ENCODE peak calls at places on chromosomes 5 and 9, in nine cellular contexts. O, W, B, H, K, L, G, Q and M are unnamed samples. For H3K36me3, the result is how much of the 10 kb centered on the place peaks cover.

GRCh38 chr5:1279443-1280151 is 15.3 kb downstream of the TERT start:
- DNase-seq in Q (no peak), H (no peak), K (no peak), W (no peak), G (no peak), B (peak), L (no peak), O (no peak), M (no peak)

GRCh38 chr5:147753783-147754182 is 28.7 kb downstream of the JAKMIP2 start:
- DNase-seq in O (no peak), L (no peak), K (no peak), Q (no peak), H (no peak), B (no peak), G (no peak), W (no peak), M (no peak)

GRCh38 chr5:16160706-16161105 is 18.9 kb downstream of the MARCHF11 start:
- DNase-seq in L (no peak), K (peak), B (no peak), G (no peak), O (peak), W (no peak), H (peak), Q (peak), M (peak)

GRCh38 chr5:163571755-163572154 is 66.3 kb downstream of the MAT2B start:
- DNase-seq in B (no peak), L (no peak), W (no peak), H (peak), Q (no peak), O (no peak), G (no peak), K (peak), M (no peak)

GRCh38 chr9:94741856-94742255 is 15.4 kb downstream of the AOPEP start:
- DNase-seq in W (no peak), K (no peak), B (no peak), Q (no peak), L (no peak), G (no peak), H (peak), O (no peak), M (no peak)

GRCh38 chr9:76297721-76298239 is 96.4 kb downstream of the RFK start:
- DNase-seq in G (no peak), B (peak), H (no peak), L (peak), K (no peak), Q (peak), W (peak), O (no peak), M (no peak)

GRCh38 chr5:146340260-146341081 is 1.8 kb downstream of the POU4F3 start:
- DNase-seq in G (no peak), W (peak), Q (peak), L (peak), K (peak), B (peak), H (peak), O (peak), M (peak)

GRCh38 chr9:123391233-123391632 is 35.2 kb downstream of the CRB2 start:
- DNase-seq in H (no peak), O (no peak), Q (no peak), G (no peak), W (no peak), L (no peak), B (no peak), K (no peak), M (no peak)

GRCh38 chr5:15594922-15595568 is 95.1 kb downstream of the FBXL7 start:
- DNase-seq in K (no peak), H (no peak), B (no peak), W (no peak), Q (no peak), O (no peak), G (no peak), L (no peak), M (no peak)

GRCh38 chr5:1161832-1162229 is 39.6 kb upstream of the SLC6A19 start:
- DNase-seq in L (no peak), W (no peak), H (peak), B (no peak), K (peak), O (no peak), G (no peak), Q (no peak), M (peak)

GRCh38 chr9:36192196-36192595 is 1.5 kb downstream of the CLTA start:
- DNase-seq in G (no peak), W (no peak), O (no peak), K (no peak), L (no peak), H (no peak), Q (peak), B (no peak), M (no peak)

GRCh38 chr9:73213300-73213699 is 61.6 kb downstream of the ANXA1 start:
- DNase-seq in L (no peak), G (no peak), O (no peak), B (no peak), Q (no peak), W (no peak), H (no peak), K (no peak), M (no peak)

GRCh38 chr5:127425037-127425436 is 92.4 kb upstream of the PRRC1 start:
- DNase-seq in Q (peak), W (no peak), K (no peak), G (no peak), O (no peak), H (no peak), L (no peak), B (no peak), M (peak)

GRCh38 chr5:39114155-39114554 is 40.0 kb upstream of the RICTOR start:
- DNase-seq in H (no peak), W (no peak), O (peak), G (no peak), Q (no peak), L (no peak), K (no peak), B (no peak), M (no peak)

GRCh38 chr5:39115644-39116346 is 41.6 kb upstream of the RICTOR start:
- DNase-seq in K (no peak), W (no peak), O (peak), G (no peak), Q (no peak), L (no peak), H (no peak), B (no peak), M (no peak)

GRCh38 chr5:39117401-39117800 is 43.2 kb upstream of the RICTOR start:
- DNase-seq in O (peak), B (no peak), H (no peak), L (no peak), Q (no peak), G (no peak), W (no peak), K (peak), M (no peak)

GRCh38 chr5:39118638-39119037 is 44.4 kb upstream of the RICTOR start:
- DNase-seq in L (no peak), G (no peak), K (no peak), Q (no peak), O (no peak), W (no peak), H (no peak), B (no peak), M (no peak)

GRCh38 chr5:39116347-39116899 is 42.2 kb upstream of the RICTOR start:
- DNase-seq in K (peak), Q (no peak), H (no peak), O (peak), W (no peak), G (no peak), B (no peak), L (no peak), M (no peak)
- H3K36me3 ChIP-seq in K (under half), Q (under half), H (under half), O (under half), W (under half), G (under half), B (under half), L (under half), M (under half)

GRCh38 chr5:139971202-139971725 is 71.8 kb downstream of the NRG2 start:
- DNase-seq in K (no peak), W (no peak), B (no peak), G (no peak), O (no peak), L (no peak), Q (no peak), H (no peak), M (no peak)
- H3K36me3 ChIP-seq in K (under half), W (under half), B (under half), G (under half), O (under half), L (under half), Q (under half), H (under half), M (under half)

GRCh38 chr9:100286257-100286656 is 66.5 kb downstream of the TEX10 start:
- DNase-seq in K (no peak), L (no peak), Q (no peak), O (no peak), G (no peak), B (no peak), H (no peak), W (no peak), M (no peak)
- H3K36me3 ChIP-seq in K (under half), L (half or more), Q (under half), O (under half), G (under half), B (under half), H (under half), W (half or more), M (under half)

DNA sequence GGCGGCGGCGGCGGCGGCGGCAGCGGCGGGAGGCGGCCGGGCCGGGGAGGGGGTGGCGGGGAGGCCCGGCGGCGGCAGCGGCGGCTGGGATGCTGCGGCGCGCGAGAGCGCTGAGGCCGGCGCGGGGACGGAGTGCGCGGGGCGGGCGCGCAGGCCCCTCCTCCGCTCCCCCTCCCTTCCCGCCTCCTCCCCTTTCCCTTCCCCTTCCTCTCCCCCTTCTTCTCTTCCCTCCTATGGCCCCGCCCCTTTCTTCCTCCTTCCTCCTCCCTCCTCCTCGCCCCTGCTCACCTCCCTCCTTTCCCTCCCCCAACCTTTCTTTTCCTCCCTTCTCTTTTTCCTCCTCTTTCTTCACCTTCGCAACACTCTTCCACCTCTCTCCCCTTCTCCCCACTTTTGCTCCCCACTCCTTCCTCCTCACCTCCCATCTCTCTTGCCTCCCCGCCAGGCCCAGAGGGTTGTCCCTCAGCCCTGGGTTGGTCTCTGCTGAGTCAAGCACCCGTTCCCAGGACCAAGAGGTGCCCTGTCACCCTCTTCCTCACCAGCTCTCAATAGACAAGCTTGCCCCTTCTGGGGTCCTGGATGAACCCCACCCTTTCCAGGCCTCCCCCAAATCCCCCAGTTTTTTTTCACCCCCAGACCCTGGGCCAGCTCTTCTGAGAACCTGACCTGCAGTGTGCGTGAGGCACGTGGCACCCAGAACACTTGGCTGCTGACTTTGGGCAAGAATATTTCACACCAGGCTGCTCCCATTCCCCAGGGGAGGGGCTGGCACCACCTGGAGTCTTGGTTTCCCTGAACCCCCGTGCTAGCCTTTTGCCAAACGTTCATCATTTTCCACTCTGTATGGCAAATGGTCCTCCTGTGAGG is at the start of gene SEMA4D:
- DNase-seq in O (peak), G (no peak), W (peak), B (peak), Q (peak), L (peak), H (no peak), K (peak), M (peak)
- H3K36me3 ChIP-seq in O (under half), G (under half), W (under half), B (under half), Q (under half), L (under half), H (under half), K (under half), M (under half)

GRCh38 chr5:109532773-109533364 is 123.1 kb upstream of the PJA2 start:
- DNase-seq in Q (no peak), O (no peak), L (no peak), B (no peak), G (no peak), H (no peak), W (no peak), K (no peak), M (no peak)
- H3K36me3 ChIP-seq in Q (under half), O (under half), L (under half), B (under half), G (under half), H (under half), W (under half), K (under half), M (under half)

DNA sequence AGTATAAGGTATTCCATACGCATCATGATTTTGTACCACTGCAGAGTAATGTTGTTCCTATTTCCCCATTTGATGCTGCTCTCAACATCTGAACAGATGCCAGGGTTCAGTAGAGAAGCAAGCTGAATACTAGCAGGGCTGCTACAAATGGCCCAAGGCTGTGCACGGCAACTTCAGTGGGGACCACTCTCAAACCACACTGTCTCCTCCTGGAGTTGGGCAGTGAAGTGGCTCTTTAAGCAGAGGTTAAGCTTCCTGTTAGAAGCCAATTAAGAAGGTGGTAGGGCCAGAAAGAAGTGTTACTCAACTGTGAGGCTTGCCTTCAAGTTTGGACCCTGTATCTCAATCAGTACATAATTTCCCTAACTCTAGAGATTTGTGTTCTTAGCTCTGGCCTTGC is 32.0 kb downstream of the TMEM245 start:
- DNase-seq in L (no peak), W (no peak), Q (no peak), H (no peak), B (no peak), G (no peak), K (no peak), O (no peak), M (no peak)
- H3K36me3 ChIP-seq in L (half or more), W (half or more), Q (under half), H (half or more), B (under half), G (under half), K (under half), O (half or more), M (under half)

DNA sequence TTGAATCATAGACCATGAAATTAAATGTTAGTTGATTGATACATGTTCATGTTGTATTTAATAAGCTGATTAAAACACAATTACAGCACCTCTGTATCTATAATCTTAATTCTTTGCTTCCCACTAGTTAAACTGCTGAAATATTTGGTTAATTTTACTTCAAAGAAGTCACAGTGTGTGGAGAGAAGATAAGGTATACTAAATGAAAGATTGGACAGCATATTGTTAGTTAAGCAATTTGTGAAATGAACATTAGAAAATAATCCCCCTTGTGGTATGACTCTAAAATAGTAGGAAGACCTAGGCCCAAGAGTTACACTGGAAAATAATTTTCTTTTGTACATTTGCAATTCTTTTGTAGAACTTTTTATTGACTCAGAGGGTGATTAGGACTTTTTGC is 30.3 kb downstream of the MAN2A1 start:
- DNase-seq in H (no peak), Q (no peak), G (no peak), L (no peak), W (no peak), O (no peak), B (no peak), K (no peak), M (no peak)
- H3K36me3 ChIP-seq in H (under half), Q (under half), G (under half), L (under half), W (under half), O (under half), B (under half), K (under half), M (under half)

GRCh38 chr5:133962131-133962530 is 6.3 kb downstream of the C5orf15 start:
- DNase-seq in K (no peak), W (no peak), O (no peak), H (no peak), B (no peak), G (no peak), L (no peak), Q (no peak), M (no peak)

GRCh38 chr5:133957591-133957990 is 10.8 kb downstream of the C5orf15 start:
- DNase-seq in W (no peak), B (no peak), O (no peak), Q (no peak), G (no peak), H (no peak), L (no peak), K (no peak), M (no peak)

GRCh38 chr5:133957080-133957479 is 11.3 kb downstream of the C5orf15 start:
- DNase-seq in W (no peak), O (no peak), B (no peak), H (no peak), Q (no peak), L (no peak), K (no peak), G (no peak), M (no peak)

GRCh38 chr5:133962801-133963476 is 5.5 kb downstream of the C5orf15 start:
- DNase-seq in Q (no peak), K (no peak), O (peak), H (peak), W (no peak), G (no peak), L (no peak), B (no peak), M (no peak)

DNA sequence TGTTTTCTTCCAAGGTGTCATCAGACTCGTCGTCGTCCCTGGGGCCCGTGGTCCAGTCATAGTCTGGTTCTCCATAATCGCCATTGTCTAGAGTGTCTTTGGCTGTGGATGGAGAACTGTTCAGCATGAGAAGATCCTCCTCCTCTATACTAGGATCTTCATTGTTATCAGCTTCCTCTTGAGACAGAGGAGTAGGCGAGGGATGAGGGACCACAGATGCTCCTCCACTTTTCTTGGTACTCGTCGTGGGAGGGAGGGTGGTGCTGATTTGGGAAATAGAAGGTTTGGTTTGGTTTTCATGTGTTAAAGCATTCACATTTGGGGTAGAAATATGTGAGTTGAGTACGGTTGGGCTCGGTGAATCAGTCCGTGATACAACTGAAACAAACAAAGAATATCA is 8.8 kb downstream of the C5orf15 start:
- DNase-seq in K (no peak), W (no peak), L (no peak), H (no peak), G (no peak), B (no peak), Q (no peak), O (no peak), M (no peak)
- H3K36me3 ChIP-seq in K (under half), W (half or more), L (under half), H (under half), G (under half), B (under half), Q (under half), O (half or more), M (under half)